ENCODE peak calls at places on chromosomes 4 and X, in five cellular contexts. C is breast epithelium; K is CD8-positive, alpha-beta T cell; A is GM13976; U is foreskin fibroblast. L is an unnamed sample.

GRCh38 chr4:19780871-19781270 is 470.8 kb upstream of the SLIT2 start:
- DNase-seq in C (no peak), A (no peak), U (no peak), K (no peak), L (no peak)

GRCh38 chr4:140388015-140388414 is 14.6 kb downstream of the SCOC start:
- DNase-seq in K (no peak), U (no peak), A (no peak), C (no peak), L (no peak)

GRCh38 chr4:158914178-158914577 is 145.4 kb downstream of the FNIP2 start:
- DNase-seq in C (no peak), U (peak; percentile 78), K (no peak), A (no peak), L (no peak)

GRCh38 chrX:103879339-103879738 is 47.3 kb upstream of the RAB9B start:
- DNase-seq in A (no peak), U (peak; percentile 19), C (no peak), K (no peak), L (no peak)

GRCh38 chr4:162457071-162457865 is 293.5 kb upstream of the FSTL5 start:
- DNase-seq in U (no peak), C (no peak), K (no peak), A (no peak), L (no peak)

GRCh38 chr4:2868840-2869487 is 25.3 kb downstream of the ADD1 start:
- DNase-seq in U (no peak), A (no peak), K (no peak), C (no peak), L (no peak)

GRCh38 chrX:1411331-1411730 is 19.4 kb upstream of the SLC25A6 start:
- DNase-seq in A (peak; percentile 21), U (no peak), K (no peak), C (no peak), L (no peak)

GRCh38 chr4:4461850-4462249 is 74.9 kb downstream of the NSG1 start:
- DNase-seq in C (peak; percentile 19), K (peak; percentile 40), U (no peak), A (no peak), L (no peak)

GRCh38 chr4:18935956-18936355 is 914.4 kb upstream of the LCORL start:
- DNase-seq in A (no peak), C (no peak), K (no peak), U (no peak), L (no peak)

GRCh38 chrX:85213792-85214530 is 29.6 kb downstream of the SATL1 start:
- DNase-seq in K (no peak), U (no peak), C (no peak), A (no peak), L (no peak)

GRCh38 chr4:43242611-43243010 is 350.1 kb downstream of the GRXCR1 start:
- DNase-seq in U (no peak), C (no peak), K (no peak), A (no peak), L (no peak)

GRCh38 chr4:8274772-8275241 is 5.3 kb downstream of the HTRA3 start:
- DNase-seq in C (peak; percentile 65), U (peak; percentile 98), K (no peak), A (no peak), L (no peak)

GRCh38 chrX:30296408-30297254 is 12.6 kb downstream of the NR0B1 start:
- DNase-seq in A (no peak), U (no peak), K (no peak), C (no peak), L (no peak)

GRCh38 chr4:99100876-99101275 is 12.3 kb upstream of the ADH5 start:
- DNase-seq in U (no peak), A (no peak), C (no peak), K (no peak), L (no peak)

GRCh38 chr4:122453384-122454000 is 3.0 kb downstream of the IL2 start:
- DNase-seq in A (no peak), C (no peak), U (no peak), K (no peak), L (no peak)

GRCh38 chr4:134544303-134544761 is 342.7 kb upstream of the PABPC4L start:
- DNase-seq in A (no peak), U (peak; percentile 8), C (no peak), K (no peak), L (no peak)

GRCh38 chr4:86496094-86497060 is 97.7 kb upstream of the PTPN13 start:
- DNase-seq in A (peak; percentile 40), C (no peak), U (peak; percentile 20), K (no peak), L (no peak)

GRCh38 chr4:803884-804283 is 22.0 kb downstream of the CPLX1 start:
- DNase-seq in C (no peak), A (no peak), K (no peak), U (no peak), L (no peak)

GRCh38 chr4:152729466-152729865 is 49.7 kb upstream of the TMEM154 start:
- DNase-seq in K (no peak), C (no peak), U (peak; percentile 58), A (no peak), L (no peak)

GRCh38 chrX:135713795-135714194 is 356 bp downstream of the CT45A1 start:
- DNase-seq in C (no peak), U (no peak), K (no peak), A (no peak), L (no peak)

GRCh38 chrX:135707880-135708279 is 5.6 kb upstream of the CT45A1 start:
- DNase-seq in K (peak; percentile 34), U (no peak), A (peak; percentile 40), C (no peak), L (no peak)
- TF ChIP-seq CTCF in K (no peak), U (peak; percentile 15), A (peak; percentile 35), C (no peak), L (no peak)

DNA sequence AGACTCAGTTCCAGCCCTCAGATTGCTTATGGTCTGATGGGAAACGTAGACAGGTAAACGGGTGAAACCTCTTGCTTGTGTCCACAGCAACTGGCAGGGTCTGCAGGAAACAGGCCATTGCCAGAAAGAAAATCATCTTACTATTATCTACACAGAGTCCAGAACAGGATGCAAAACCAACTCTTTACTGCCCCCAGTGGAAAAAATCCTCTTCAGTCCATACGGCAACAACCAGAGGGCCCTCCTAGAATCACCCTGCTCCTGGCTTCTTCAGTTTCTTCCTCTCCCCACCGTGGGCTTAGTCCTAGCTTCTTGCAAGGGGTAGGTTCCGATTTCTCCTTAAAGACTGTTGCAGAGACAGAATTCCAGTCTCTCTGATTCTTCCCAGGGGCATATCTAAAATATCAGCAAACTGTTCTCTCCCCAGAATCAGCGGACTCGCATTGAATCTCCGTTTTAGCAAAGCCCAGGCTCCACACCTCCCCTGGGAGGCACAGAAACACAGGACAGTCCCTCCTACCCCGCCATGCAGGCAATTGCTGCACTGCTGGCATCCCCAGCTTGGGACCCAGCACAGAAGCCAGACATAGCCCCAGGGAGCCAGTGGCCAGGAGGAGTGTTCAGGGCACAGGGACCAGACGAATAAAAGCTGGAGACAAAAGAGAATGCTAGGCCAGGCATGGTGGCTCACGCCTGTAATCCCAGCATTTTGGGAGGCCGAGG is 41.0 kb upstream of the SH3RF1 start:
- DNase-seq in C (no peak), U (no peak), A (peak; percentile 58), K (no peak), L (no peak)
- TF ChIP-seq CTCF in C (no peak), U (peak; percentile 18), A (peak; percentile 27), K (no peak), L (no peak)

GRCh38 chr4:27081675-27082579 is 221.3 kb downstream of the STIM2 start:
- DNase-seq in A (no peak), U (no peak), K (no peak), C (no peak), L (no peak)

GRCh38 chr4:27082786-27083185 is 222.1 kb downstream of the STIM2 start:
- DNase-seq in C (no peak), A (no peak), K (no peak), U (no peak), L (no peak)

GRCh38 chr4:27088491-27088890 is 227.8 kb downstream of the STIM2 start:
- DNase-seq in C (peak; percentile 20), K (no peak), U (no peak), A (no peak), L (no peak)

GRCh38 chr4:27087306-27088045 is 226.8 kb downstream of the STIM2 start:
- DNase-seq in A (no peak), C (no peak), U (no peak), K (no peak), L (no peak)

DNA sequence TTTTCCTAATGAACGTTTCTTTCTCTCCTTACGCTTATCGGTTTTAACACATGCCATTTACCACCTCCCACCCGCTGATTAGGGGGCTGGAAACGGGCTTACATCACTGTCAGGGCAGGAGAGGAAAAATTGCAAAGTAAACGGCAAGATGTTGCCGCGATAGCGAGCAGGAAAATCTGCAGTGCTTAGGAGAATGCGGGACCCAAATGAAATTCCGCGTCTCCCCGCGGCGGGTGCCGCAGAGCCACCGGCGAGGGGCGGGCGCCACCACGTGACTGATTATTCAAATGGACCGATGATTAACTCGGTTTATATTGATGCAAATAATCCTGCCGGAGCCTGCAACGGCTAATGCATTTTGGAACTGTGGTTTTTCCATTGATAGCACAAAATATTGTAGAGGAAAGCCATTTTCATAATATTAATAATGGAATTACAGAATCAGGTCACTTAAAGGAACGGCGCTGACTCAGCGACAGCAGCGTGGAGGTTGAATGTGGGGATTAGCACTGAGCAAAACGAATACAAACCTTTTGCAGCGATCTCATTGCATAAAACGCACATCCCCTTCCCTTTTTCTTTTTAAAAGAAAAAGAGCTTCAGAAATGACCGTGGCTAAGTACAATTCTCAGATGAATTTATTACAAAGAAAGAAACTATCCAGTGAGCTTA is 224.2 kb downstream of the STIM2 start:
- DNase-seq in K (peak; percentile 18), A (no peak), C (no peak), U (peak; percentile 4), L (no peak)
- TF ChIP-seq CTCF in K (no peak), A (no peak), C (no peak), U (no peak), L (no peak)

GRCh38 chrX:74395556-74395955 is 25.7 kb upstream of the SLC16A2 start:
- DNase-seq in A (no peak), C (no peak), K (no peak), U (no peak), L (no peak)
- TF ChIP-seq CTCF in A (no peak), C (no peak), K (no peak), U (no peak), L (no peak)